ENCODE peak calls at places on chromosome 16, in seven cellular contexts. One of them, this sample, is unnamed. For H3K9me3, the result is how much of the 10 kb centered on the place peaks cover.

GRCh38 chr16:57134982-57135381 is 42.6 kb downstream of the CPNE2 start:
- DNase-seq in upper lobe of right lung: no peak
- DNase-seq in SK-N-MC: no peak
- DNase-seq in SJSA1: no peak
- DNase-seq in CD8-positive, alpha-beta T cell: peak
- DNase-seq in CD8-positive, alpha-beta memory T cell: peak
- DNase-seq in sigmoid colon: no peak
- DNase-seq in this sample: no peak

GRCh38 chr16:57304169-57305061 is 19.9 kb upstream of the PLLP start:
- DNase-seq in CD8-positive, alpha-beta T cell: no peak
- DNase-seq in SK-N-MC: no peak
- DNase-seq in SJSA1: peak
- DNase-seq in upper lobe of right lung: peak
- DNase-seq in CD8-positive, alpha-beta memory T cell: peak
- DNase-seq in sigmoid colon: peak
- DNase-seq in this sample: no peak

GRCh38 chr16:28193530-28194423 is 18.0 kb downstream of the XPO6 start:
- DNase-seq in SK-N-MC: no peak
- DNase-seq in CD8-positive, alpha-beta memory T cell: peak
- DNase-seq in upper lobe of right lung: no peak
- DNase-seq in CD8-positive, alpha-beta T cell: no peak
- DNase-seq in sigmoid colon: no peak
- DNase-seq in SJSA1: peak
- DNase-seq in this sample: no peak

GRCh38 chr16:87757841-87758426 is 7.9 kb downstream of the KLHDC4 start:
- DNase-seq in sigmoid colon: no peak
- DNase-seq in upper lobe of right lung: no peak
- DNase-seq in CD8-positive, alpha-beta T cell: no peak
- DNase-seq in SK-N-MC: no peak
- DNase-seq in CD8-positive, alpha-beta memory T cell: no peak
- DNase-seq in SJSA1: no peak
- DNase-seq in this sample: no peak

GRCh38 chr16:89193576-89194293 is 6.6 kb downstream of the SLC22A31 start:
- DNase-seq in SJSA1: no peak
- DNase-seq in SK-N-MC: no peak
- DNase-seq in sigmoid colon: no peak
- DNase-seq in upper lobe of right lung: peak
- DNase-seq in CD8-positive, alpha-beta T cell: no peak
- DNase-seq in CD8-positive, alpha-beta memory T cell: no peak
- DNase-seq in this sample: no peak

GRCh38 chr16:50369133-50369804 is 481 bp upstream of the BRD7 start:
- DNase-seq in CD8-positive, alpha-beta memory T cell: no peak
- DNase-seq in upper lobe of right lung: no peak
- DNase-seq in CD8-positive, alpha-beta T cell: no peak
- DNase-seq in SK-N-MC: no peak
- DNase-seq in sigmoid colon: no peak
- DNase-seq in SJSA1: no peak
- DNase-seq in this sample: no peak

GRCh38 chr16:87570938-87571867 is 31.1 kb upstream of the JPH3 start:
- DNase-seq in upper lobe of right lung: peak
- DNase-seq in sigmoid colon: no peak
- DNase-seq in SJSA1: no peak
- DNase-seq in CD8-positive, alpha-beta memory T cell: no peak
- DNase-seq in CD8-positive, alpha-beta T cell: no peak
- DNase-seq in SK-N-MC: no peak
- DNase-seq in this sample: no peak

GRCh38 chr16:5639531-5639930 is 541.9 kb upstream of the EEF2KMT start:
- DNase-seq in SJSA1: no peak
- DNase-seq in SK-N-MC: no peak
- DNase-seq in sigmoid colon: no peak
- DNase-seq in CD8-positive, alpha-beta memory T cell: no peak
- DNase-seq in upper lobe of right lung: no peak
- DNase-seq in CD8-positive, alpha-beta T cell: no peak
- DNase-seq in this sample: no peak

GRCh38 chr16:10388987-10389386 is 3.1 kb downstream of the ATF7IP2 start:
- DNase-seq in upper lobe of right lung: no peak
- DNase-seq in sigmoid colon: no peak
- DNase-seq in SK-N-MC: no peak
- DNase-seq in CD8-positive, alpha-beta T cell: no peak
- DNase-seq in SJSA1: no peak
- DNase-seq in CD8-positive, alpha-beta memory T cell: no peak
- DNase-seq in this sample: no peak
- H3K9me3 ChIP-seq in upper lobe of right lung: under half
- H3K9me3 ChIP-seq in sigmoid colon: under half
- H3K9me3 ChIP-seq in SK-N-MC: under half
- H3K9me3 ChIP-seq in CD8-positive, alpha-beta T cell: under half
- H3K9me3 ChIP-seq in SJSA1: under half
- H3K9me3 ChIP-seq in CD8-positive, alpha-beta memory T cell: under half
- H3K9me3 ChIP-seq in this sample: under half

DNA sequence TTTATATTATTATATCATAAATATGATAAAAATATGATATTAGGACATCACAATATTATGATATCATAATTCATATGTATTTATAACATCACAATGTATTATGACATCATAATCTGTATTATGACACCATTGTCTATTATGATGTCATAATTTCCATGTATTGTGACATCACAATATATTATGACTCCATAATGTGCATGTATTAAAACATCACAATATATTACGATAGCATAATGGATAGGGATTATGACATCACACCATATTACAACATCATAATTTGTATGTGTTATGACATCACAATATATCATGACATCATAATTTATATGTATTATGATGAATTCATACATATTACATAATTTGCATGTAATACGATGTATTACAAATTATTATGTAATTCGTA is 1755.9 kb downstream of the TP53TG3F start:
- DNase-seq in CD8-positive, alpha-beta T cell: no peak
- DNase-seq in sigmoid colon: no peak
- DNase-seq in CD8-positive, alpha-beta memory T cell: no peak
- DNase-seq in upper lobe of right lung: no peak
- DNase-seq in SJSA1: no peak
- DNase-seq in SK-N-MC: no peak
- DNase-seq in this sample: no peak
- H3K9me3 ChIP-seq in CD8-positive, alpha-beta T cell: under half
- H3K9me3 ChIP-seq in sigmoid colon: under half
- H3K9me3 ChIP-seq in CD8-positive, alpha-beta memory T cell: under half
- H3K9me3 ChIP-seq in upper lobe of right lung: under half
- H3K9me3 ChIP-seq in SJSA1: under half
- H3K9me3 ChIP-seq in SK-N-MC: under half
- H3K9me3 ChIP-seq in this sample: under half

GRCh38 chr16:24819462-24820040 is 26.2 kb upstream of the SLC5A11 start:
- DNase-seq in SK-N-MC: no peak
- DNase-seq in SJSA1: no peak
- DNase-seq in sigmoid colon: no peak
- DNase-seq in upper lobe of right lung: no peak
- DNase-seq in CD8-positive, alpha-beta memory T cell: no peak
- DNase-seq in CD8-positive, alpha-beta T cell: no peak
- DNase-seq in this sample: no peak
- H3K9me3 ChIP-seq in SK-N-MC: under half
- H3K9me3 ChIP-seq in SJSA1: under half
- H3K9me3 ChIP-seq in sigmoid colon: under half
- H3K9me3 ChIP-seq in upper lobe of right lung: under half
- H3K9me3 ChIP-seq in CD8-positive, alpha-beta memory T cell: under half
- H3K9me3 ChIP-seq in CD8-positive, alpha-beta T cell: under half
- H3K9me3 ChIP-seq in this sample: under half

GRCh38 chr16:48637039-48637438 is 27.1 kb upstream of the N4BP1 start:
- DNase-seq in upper lobe of right lung: no peak
- DNase-seq in SK-N-MC: no peak
- DNase-seq in SJSA1: peak
- DNase-seq in CD8-positive, alpha-beta T cell: no peak
- DNase-seq in CD8-positive, alpha-beta memory T cell: no peak
- DNase-seq in sigmoid colon: no peak
- DNase-seq in this sample: no peak
- H3K9me3 ChIP-seq in upper lobe of right lung: under half
- H3K9me3 ChIP-seq in SK-N-MC: under half
- H3K9me3 ChIP-seq in SJSA1: under half
- H3K9me3 ChIP-seq in CD8-positive, alpha-beta T cell: under half
- H3K9me3 ChIP-seq in CD8-positive, alpha-beta memory T cell: under half
- H3K9me3 ChIP-seq in sigmoid colon: under half
- H3K9me3 ChIP-seq in this sample: under half

GRCh38 chr16:31842864-31843263 is 30.7 kb upstream of the ZNF267 start:
- DNase-seq in SJSA1: no peak
- DNase-seq in SK-N-MC: no peak
- DNase-seq in sigmoid colon: no peak
- DNase-seq in CD8-positive, alpha-beta T cell: no peak
- DNase-seq in upper lobe of right lung: no peak
- DNase-seq in CD8-positive, alpha-beta memory T cell: no peak
- DNase-seq in this sample: no peak
- H3K9me3 ChIP-seq in SJSA1: under half
- H3K9me3 ChIP-seq in SK-N-MC: under half
- H3K9me3 ChIP-seq in sigmoid colon: under half
- H3K9me3 ChIP-seq in CD8-positive, alpha-beta T cell: under half
- H3K9me3 ChIP-seq in upper lobe of right lung: under half
- H3K9me3 ChIP-seq in CD8-positive, alpha-beta memory T cell: under half
- H3K9me3 ChIP-seq in this sample: under half

GRCh38 chr16:65422934-65423333 is 301.1 kb upstream of the CDH11 start:
- DNase-seq in SJSA1: no peak
- DNase-seq in SK-N-MC: no peak
- DNase-seq in upper lobe of right lung: no peak
- DNase-seq in CD8-positive, alpha-beta T cell: no peak
- DNase-seq in CD8-positive, alpha-beta memory T cell: no peak
- DNase-seq in sigmoid colon: no peak
- DNase-seq in this sample: no peak
- H3K9me3 ChIP-seq in SJSA1: under half
- H3K9me3 ChIP-seq in SK-N-MC: under half
- H3K9me3 ChIP-seq in upper lobe of right lung: under half
- H3K9me3 ChIP-seq in CD8-positive, alpha-beta T cell: under half
- H3K9me3 ChIP-seq in CD8-positive, alpha-beta memory T cell: under half
- H3K9me3 ChIP-seq in sigmoid colon: under half
- H3K9me3 ChIP-seq in this sample: under half

GRCh38 chr16:2188395-2188794 is 8.0 kb downstream of the CASKIN1 start:
- DNase-seq in upper lobe of right lung: no peak
- DNase-seq in CD8-positive, alpha-beta memory T cell: no peak
- DNase-seq in SJSA1: no peak
- DNase-seq in CD8-positive, alpha-beta T cell: no peak
- DNase-seq in sigmoid colon: no peak
- DNase-seq in SK-N-MC: no peak
- DNase-seq in this sample: no peak

GRCh38 chr16:2190002-2190658 is 6.3 kb downstream of the CASKIN1 start:
- DNase-seq in sigmoid colon: no peak
- DNase-seq in SJSA1: no peak
- DNase-seq in CD8-positive, alpha-beta memory T cell: no peak
- DNase-seq in SK-N-MC: no peak
- DNase-seq in upper lobe of right lung: no peak
- DNase-seq in CD8-positive, alpha-beta T cell: no peak
- DNase-seq in this sample: no peak

GRCh38 chr16:2190659-2191445 is 5.6 kb downstream of the CASKIN1 start:
- DNase-seq in SK-N-MC: no peak
- DNase-seq in sigmoid colon: no peak
- DNase-seq in CD8-positive, alpha-beta T cell: no peak
- DNase-seq in CD8-positive, alpha-beta memory T cell: no peak
- DNase-seq in upper lobe of right lung: no peak
- DNase-seq in SJSA1: no peak
- DNase-seq in this sample: no peak

GRCh38 chr16:2191446-2191706 is 5.0 kb downstream of the CASKIN1 start:
- DNase-seq in sigmoid colon: no peak
- DNase-seq in SK-N-MC: no peak
- DNase-seq in CD8-positive, alpha-beta memory T cell: no peak
- DNase-seq in CD8-positive, alpha-beta T cell: no peak
- DNase-seq in upper lobe of right lung: no peak
- DNase-seq in SJSA1: no peak
- DNase-seq in this sample: no peak

DNA sequence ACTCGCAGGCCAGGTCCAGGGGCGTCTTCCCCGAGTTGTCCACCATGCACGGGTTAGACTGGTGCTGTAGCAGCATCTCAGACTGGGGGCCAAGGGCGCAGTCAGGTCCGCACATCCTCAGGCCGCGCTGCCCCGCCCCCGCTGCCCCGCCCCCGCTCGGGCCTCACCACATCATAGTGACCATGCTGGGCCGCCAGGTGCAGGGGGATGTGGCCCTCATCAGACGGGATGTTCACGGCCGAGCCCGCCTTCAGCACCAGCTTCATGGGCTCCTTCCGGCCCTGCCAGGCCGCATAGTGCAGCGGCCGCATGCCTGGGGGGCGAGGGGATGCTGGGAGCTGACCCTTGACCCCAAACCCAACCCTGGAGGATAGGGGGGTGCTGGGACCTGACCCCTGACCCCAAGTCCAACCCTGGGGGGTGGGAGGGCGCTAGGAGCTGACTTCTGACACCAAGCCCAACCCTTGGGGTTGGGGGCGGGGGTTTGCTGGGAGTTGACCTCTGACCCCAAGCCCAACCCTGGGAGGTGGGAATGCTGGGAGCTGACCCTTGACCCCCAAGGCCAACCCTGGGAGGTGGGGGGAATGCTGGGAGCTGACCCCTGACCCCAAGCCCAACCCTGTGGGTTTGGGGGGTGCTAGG is 7.0 kb downstream of the CASKIN1 start:
- DNase-seq in upper lobe of right lung: no peak
- DNase-seq in CD8-positive, alpha-beta memory T cell: no peak
- DNase-seq in SK-N-MC: no peak
- DNase-seq in SJSA1: no peak
- DNase-seq in sigmoid colon: no peak
- DNase-seq in CD8-positive, alpha-beta T cell: no peak
- DNase-seq in this sample: no peak
- H3K9me3 ChIP-seq in upper lobe of right lung: under half
- H3K9me3 ChIP-seq in CD8-positive, alpha-beta memory T cell: under half
- H3K9me3 ChIP-seq in SK-N-MC: under half
- H3K9me3 ChIP-seq in SJSA1: under half
- H3K9me3 ChIP-seq in sigmoid colon: under half
- H3K9me3 ChIP-seq in CD8-positive, alpha-beta T cell: under half
- H3K9me3 ChIP-seq in this sample: under half